ENCODE peak calls at places on chromosomes 13 and 19, in eight cellular contexts. L, I, T, M, J, D, H and S are unnamed samples.

GRCh38 chr19:39582891-39583625 is 19.3 kb upstream of the LGALS13 start:
- ATAC-seq in D (no peak), T (peak; percentile 68), J (no peak), I (no peak), H (no peak), M (no peak), L (no peak), S (peak; percentile 75)

GRCh38 chr19:1112254-1113208 is 8.7 kb downstream of the GPX4 start:
- ATAC-seq in T (no peak), D (no peak), H (peak; percentile 14), J (peak; percentile 63), L (peak; percentile 60), M (no peak), I (peak; percentile 28), S (no peak)

GRCh38 chr13:51957377-51958216 is 53.7 kb downstream of the ATP7B start:
- ATAC-seq in L (no peak), M (no peak), D (peak; percentile 45), H (no peak), I (no peak), T (peak; percentile 60), J (no peak), S (peak; percentile 55)

GRCh38 chr19:43812689-43813088 is 10.4 kb upstream of the LYPD5 start:
- ATAC-seq in H (no peak), T (peak; percentile 36), J (no peak), D (no peak), I (no peak), L (peak; percentile 26), M (no peak), S (no peak)

GRCh38 chr19:43640424-43640757 is 741 bp upstream of the CADM4 start:
- ATAC-seq in J (peak; percentile 12), D (no peak), T (no peak), L (no peak), I (no peak), H (no peak), M (no peak), S (no peak)

GRCh38 chr19:24054044-24054935 is 32.7 kb upstream of the ZNF254 start:
- ATAC-seq in D (peak; percentile 68), M (peak; percentile 89), I (no peak), H (no peak), J (peak; percentile 66), L (no peak), T (peak; percentile 87), S (no peak)

GRCh38 chr13:36362251-36362650 is 16.1 kb upstream of the SPART start:
- ATAC-seq in M (no peak), T (peak; percentile 96), H (peak; percentile 74), J (peak; percentile 64), D (peak; percentile 16), L (no peak), I (peak; percentile 84), S (no peak)

GRCh38 chr13:23610187-23610576 is 40.0 kb downstream of the TNFRSF19 start:
- ATAC-seq in D (peak; percentile 54), M (no peak), I (peak; percentile 85), L (peak; percentile 21), H (no peak), J (peak; percentile 29), T (no peak), S (no peak)

GRCh38 chr19:11191934-11192333 is 5.4 kb downstream of the KANK2 start:
- ATAC-seq in J (no peak), H (no peak), T (no peak), L (no peak), D (no peak), M (no peak), I (no peak), S (no peak)

GRCh38 chr13:85771856-85772255 is 27.4 kb downstream of the SLITRK6 start:
- ATAC-seq in J (no peak), L (no peak), D (no peak), H (no peak), M (no peak), T (no peak), I (no peak), S (no peak)

GRCh38 chr19:35307990-35308389 is 16.0 kb downstream of the MAG start:
- ATAC-seq in T (no peak), I (no peak), H (no peak), L (no peak), D (no peak), M (no peak), J (no peak), S (no peak)

GRCh38 chr13:44160549-44161278 is 212.9 kb upstream of the SERP2 start:
- ATAC-seq in M (no peak), D (no peak), L (no peak), I (peak; percentile 52), T (no peak), J (no peak), H (peak; percentile 56), S (no peak)

GRCh38 chr13:30880756-30881155 is 25.3 kb upstream of the MEDAG start:
- ATAC-seq in L (peak; percentile 76), T (no peak), J (peak; percentile 83), D (peak; percentile 64), H (peak; percentile 92), I (peak; percentile 96), M (no peak), S (no peak)

GRCh38 chr19:38148337-38148736 is 75.7 kb downstream of the DPF1 start:
- ATAC-seq in L (no peak), H (no peak), M (no peak), J (no peak), D (no peak), T (no peak), I (no peak), S (no peak)

GRCh38 chr19:29417048-29417447 is 108.7 kb upstream of the VSTM2B start:
- ATAC-seq in M (no peak), L (no peak), J (no peak), I (no peak), T (no peak), H (no peak), D (no peak), S (no peak)

GRCh38 chr19:23436318-23436717 is 41.0 kb upstream of the ZNF91 start:
- ATAC-seq in J (no peak), H (no peak), M (no peak), L (no peak), I (no peak), T (no peak), D (no peak), S (no peak)

GRCh38 chr13:97296740-97297139 is 74.6 kb downstream of the MBNL2 start:
- ATAC-seq in L (no peak), D (peak; percentile 58), M (no peak), H (no peak), J (no peak), T (no peak), I (no peak), S (no peak)

GRCh38 chr19:1651548-1652394 is 644 bp downstream of the TCF3 start:
- ATAC-seq in J (no peak), D (no peak), M (peak; percentile 5), I (no peak), T (no peak), L (no peak), H (no peak), S (peak; percentile 0)

GRCh38 chr19:7191946-7192691 is 102.1 kb downstream of the INSR start:
- ATAC-seq in M (peak; percentile 64), D (no peak), H (no peak), I (no peak), J (no peak), T (peak; percentile 75), L (peak; percentile 19), S (peak; percentile 68)

GRCh38 chr13:99228737-99229691 is 28.4 kb downstream of the UBAC2 start:
- ATAC-seq in H (no peak), D (peak; percentile 21), M (peak; percentile 34), I (peak; percentile 20), L (no peak), J (peak; percentile 56), T (peak; percentile 73), S (peak; percentile 98)

GRCh38 chr19:13163609-13164364 is 13.6 kb downstream of the IER2 start:
- ATAC-seq in M (peak; percentile 13), D (peak; percentile 2), I (peak; percentile 57), T (peak; percentile 29), J (peak; percentile 45), L (peak; percentile 21), H (peak; percentile 56), S (peak; percentile 4)

GRCh38 chr13:23915308-23915707 is 18.0 kb upstream of the C1QTNF9B start:
- ATAC-seq in I (no peak), T (no peak), M (no peak), D (no peak), H (no peak), L (no peak), J (no peak), S (no peak)

GRCh38 chr13:99417151-99417820 is 84.0 kb upstream of the TM9SF2 start:
- ATAC-seq in H (no peak), I (no peak), J (no peak), D (no peak), L (no peak), T (no peak), M (no peak), S (no peak)